ENCODE peak calls at places on chromosomes 5 and 9, in seven cellular contexts. F is stimulated activated CD4-positive, alpha-beta T cell treated with anti-CD3 and anti-CD28 coated beads, Interleukin-2, amount 100 ng/mL, for 24 hours; H is body of pancreas; Z is effector memory CD8-positive, alpha-beta T cell; P is stimulated activated CD8-positive, alpha-beta memory T cell treated with anti-CD3 and anti-CD28 coated beads, Interleukin-7, amount 100 ng/mL, for 1 hour; M is endothelial cell; R is stimulated activated naive CD4-positive, alpha-beta T cell. X is an unnamed sample.

GRCh38 chr5:57033103-57033502 is 81.2 kb upstream of the MIER3 start:
- DNase-seq in M (no peak), F (no peak), Z (no peak), H (no peak), R (no peak), P (no peak), X (no peak)

GRCh38 chr5:112006721-112007120 is 249.7 kb upstream of the NREP start:
- DNase-seq in F (no peak), R (no peak), Z (no peak), P (no peak), M (no peak), H (no peak), X (no peak)

GRCh38 chr5:111641533-111642230 is 115.3 kb downstream of the NREP start:
- DNase-seq in R (no peak), M (no peak), Z (no peak), P (no peak), F (no peak), H (no peak), X (no peak)

GRCh38 chr9:83722726-83723495 is 15.2 kb upstream of the UBQLN1 start:
- DNase-seq in M (no peak), H (no peak), R (no peak), P (no peak), Z (no peak), F (no peak), X (no peak)

GRCh38 chr5:158139161-158139560 is 280.2 kb upstream of the CLINT1 start:
- DNase-seq in H (no peak), Z (no peak), P (no peak), R (no peak), F (no peak), M (no peak), X (no peak)

GRCh38 chr5:24905123-24905522 is 260.3 kb upstream of the CDH10 start:
- DNase-seq in P (no peak), H (no peak), M (no peak), F (no peak), Z (no peak), R (no peak), X (no peak)

GRCh38 chr5:98700730-98701129 is 72.7 kb upstream of the RGMB start:
- DNase-seq in R (no peak), M (no peak), P (no peak), H (no peak), Z (no peak), F (no peak), X (no peak)

GRCh38 chr5:42950466-42951168 is 89.5 kb downstream of the ANXA2R start:
- DNase-seq in M (no peak), P (peak), R (peak), F (peak), H (peak), Z (peak), X (peak)

GRCh38 chr5:138754699-138755057 is 1.5 kb downstream of the CTNNA1 start:
- DNase-seq in M (no peak), Z (no peak), P (no peak), F (no peak), R (no peak), H (peak), X (no peak)